ENCODE peak calls at places on chromosomes 16 and 17, in seven cellular contexts. H is heart left ventricle, E is IMR-90, I is gastrocnemius medialis, L is right lobe of liver, C is transverse colon, U is spleen. J is an unnamed sample.

GRCh38 chr17:19269102-19269501 is 31.9 kb downstream of the EPN2 start:
- DNase-seq in I (no peak), U (no peak), L (no peak), E (no peak), H (no peak), C (no peak), J (no peak)

GRCh38 chr17:22507823-22508222 is 815.5 kb downstream of the KCNJ18 start:
- DNase-seq in H (no peak), I (no peak), U (no peak), L (no peak), C (no peak), E (no peak), J (no peak)

GRCh38 chr17:37488009-37488604 is 1.6 kb upstream of the DUSP14 start:
- DNase-seq in U (no peak), H (no peak), I (no peak), E (peak; percentile 99), L (no peak), C (no peak), J (peak; percentile 40)

GRCh38 chr17:7405882-7406825 is 1.5 kb upstream of the NLGN2 start:
- DNase-seq in I (no peak), U (no peak), E (no peak), C (no peak), L (no peak), H (no peak), J (no peak)

GRCh38 chr17:12996357-12996756 is 21.5 kb downstream of the ELAC2 start:
- DNase-seq in U (no peak), E (no peak), C (no peak), L (no peak), I (no peak), H (no peak), J (peak; percentile 3)

GRCh38 chr17:78798695-78799559 is 16.9 kb upstream of the CYTH1 start:
- DNase-seq in L (no peak), I (no peak), U (no peak), E (peak; percentile 13), C (no peak), H (no peak), J (no peak)

GRCh38 chr16:86672215-86672863 is 94.0 kb downstream of the FOXL1 start:
- DNase-seq in E (no peak), C (no peak), I (no peak), H (no peak), U (no peak), L (no peak), J (no peak)

GRCh38 chr17:33012522-33013033 is 20.9 kb downstream of the SPACA3 start:
- DNase-seq in E (peak; percentile 98), I (no peak), L (no peak), U (no peak), H (no peak), C (no peak), J (no peak)

GRCh38 chr16:901715-902601 is 68.8 kb downstream of the LMF1 start:
- DNase-seq in L (no peak), H (peak; percentile 31), E (no peak), I (no peak), C (no peak), U (no peak), J (no peak)

GRCh38 chr16:84518804-84519341 is 14.4 kb upstream of the MEAK7 start:
- DNase-seq in H (no peak), E (no peak), I (no peak), U (peak; percentile 77), L (no peak), C (peak; percentile 50), J (no peak)

GRCh38 chr16:6926762-6927161 is 405.9 kb upstream of the RBFOX1 start:
- DNase-seq in E (no peak), I (no peak), H (no peak), U (no peak), L (no peak), C (no peak), J (no peak)

GRCh38 chr17:17347956-17348871 is 45.0 kb downstream of the NT5M start:
- DNase-seq in U (peak; percentile 48), L (no peak), E (no peak), H (no peak), C (no peak), I (no peak), J (no peak)

GRCh38 chr16:69485816-69486215 is 61.4 kb downstream of the CYB5B start:
- DNase-seq in E (no peak), L (no peak), I (no peak), C (no peak), H (no peak), U (no peak), J (no peak)

GRCh38 chr17:30548189-30548588 is 71.0 kb downstream of the GOSR1 start:
- DNase-seq in I (no peak), E (no peak), C (no peak), H (no peak), U (no peak), L (no peak), J (no peak)

GRCh38 chr16:46800494-46800893 is 30.5 kb downstream of the C16orf87 start:
- DNase-seq in L (no peak), I (no peak), U (no peak), C (no peak), H (no peak), E (no peak), J (no peak)

GRCh38 chr16:49287572-49287971 is 5.9 kb upstream of the CBLN1 start:
- DNase-seq in E (no peak), U (no peak), L (no peak), I (no peak), H (no peak), C (no peak), J (no peak)

GRCh38 chr17:56125830-56126819 is 27.1 kb upstream of the ANKFN1 start:
- DNase-seq in U (no peak), H (no peak), L (no peak), C (no peak), I (no peak), E (peak; percentile 74), J (peak; percentile 53)

GRCh38 chr17:2418572-2418971 is 17.7 kb upstream of the MNT start:
- DNase-seq in I (no peak), H (no peak), C (no peak), U (no peak), L (no peak), E (peak; percentile 70), J (peak; percentile 93)

GRCh38 chr17:5583426-5584382 is 605 bp downstream of the NLRP1 start:
- DNase-seq in H (peak; percentile 43), U (peak; percentile 85), C (no peak), I (no peak), E (peak; percentile 15), L (no peak), J (no peak)

GRCh38 chr17:50027639-50028206 is 28.2 kb upstream of the ITGA3 start:
- DNase-seq in C (peak; percentile 58), E (peak; percentile 96), L (peak; percentile 73), U (no peak), I (no peak), H (peak; percentile 66), J (peak; percentile 94)

GRCh38 chr17:8825802-8826201 is 26.6 kb upstream of the MFSD6L start:
- DNase-seq in U (no peak), H (no peak), I (no peak), E (no peak), C (no peak), L (no peak), J (no peak)

DNA sequence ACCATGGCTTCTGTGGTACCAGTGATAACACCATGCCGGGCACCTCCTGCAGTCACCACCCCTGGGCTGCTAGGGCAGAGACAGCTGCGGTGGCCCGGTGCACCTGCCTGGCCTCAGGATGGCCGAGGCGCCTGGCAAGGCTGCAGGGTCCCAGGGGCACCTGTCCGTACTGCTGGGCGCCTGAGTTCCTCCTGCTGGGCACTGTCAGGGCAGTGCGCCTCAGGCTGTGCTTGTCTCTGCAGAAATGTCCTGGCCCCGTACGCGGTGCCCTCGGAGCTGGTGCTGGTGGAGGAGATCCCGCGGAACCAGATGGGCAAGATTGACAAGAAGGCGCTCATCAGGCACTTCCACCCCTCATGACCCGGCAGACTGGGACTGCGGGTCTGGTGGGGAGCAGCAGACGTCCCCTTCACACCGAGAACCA is 17.7 kb upstream of the CDH15 start:
- DNase-seq in H (no peak), E (no peak), L (no peak), C (no peak), I (no peak), U (no peak), J (no peak)
- TF ChIP-seq POLR2A in H (no peak), E (no peak), L (no peak), C (no peak), I (no peak), U (no peak), J (no peak)

GRCh38 chr17:77654296-77654695 is 304.2 kb upstream of the TNRC6C start:
- DNase-seq in I (no peak), H (no peak), U (peak; percentile 21), L (no peak), E (no peak), C (no peak), J (no peak)

GRCh38 chr17:77651983-77652382 is 306.5 kb upstream of the TNRC6C start:
- DNase-seq in H (no peak), C (no peak), U (peak; percentile 20), E (no peak), L (no peak), I (no peak), J (no peak)

GRCh38 chr17:77647531-77647930 is 311.0 kb upstream of the TNRC6C start:
- DNase-seq in I (no peak), H (no peak), C (no peak), U (peak; percentile 18), E (no peak), L (no peak), J (no peak)

GRCh38 chr17:77645441-77646430 is 312.8 kb upstream of the TNRC6C start:
- DNase-seq in E (no peak), U (peak; percentile 50), C (no peak), H (no peak), L (no peak), I (no peak), J (no peak)

GRCh38 chr17:77649717-77650211 is 308.7 kb upstream of the TNRC6C start:
- DNase-seq in L (no peak), E (no peak), C (no peak), I (no peak), U (peak; percentile 23), H (no peak), J (no peak)
- TF ChIP-seq CTCF in L (no peak), E (no peak), C (no peak), I (no peak), U (no peak), H (no peak), J (no peak)

GRCh38 chr16:19884611-19885455 is at the start of gene GPRC5B:
- DNase-seq in I (no peak), H (peak; percentile 79), U (peak; percentile 81), C (peak; percentile 34), L (peak; percentile 64), E (peak; percentile 25), J (peak; percentile 42)
- TF ChIP-seq POLR2A in I (peak; percentile 85), H (peak; percentile 64), U (no peak), C (no peak), L (no peak), E (no peak), J (no peak)

DNA sequence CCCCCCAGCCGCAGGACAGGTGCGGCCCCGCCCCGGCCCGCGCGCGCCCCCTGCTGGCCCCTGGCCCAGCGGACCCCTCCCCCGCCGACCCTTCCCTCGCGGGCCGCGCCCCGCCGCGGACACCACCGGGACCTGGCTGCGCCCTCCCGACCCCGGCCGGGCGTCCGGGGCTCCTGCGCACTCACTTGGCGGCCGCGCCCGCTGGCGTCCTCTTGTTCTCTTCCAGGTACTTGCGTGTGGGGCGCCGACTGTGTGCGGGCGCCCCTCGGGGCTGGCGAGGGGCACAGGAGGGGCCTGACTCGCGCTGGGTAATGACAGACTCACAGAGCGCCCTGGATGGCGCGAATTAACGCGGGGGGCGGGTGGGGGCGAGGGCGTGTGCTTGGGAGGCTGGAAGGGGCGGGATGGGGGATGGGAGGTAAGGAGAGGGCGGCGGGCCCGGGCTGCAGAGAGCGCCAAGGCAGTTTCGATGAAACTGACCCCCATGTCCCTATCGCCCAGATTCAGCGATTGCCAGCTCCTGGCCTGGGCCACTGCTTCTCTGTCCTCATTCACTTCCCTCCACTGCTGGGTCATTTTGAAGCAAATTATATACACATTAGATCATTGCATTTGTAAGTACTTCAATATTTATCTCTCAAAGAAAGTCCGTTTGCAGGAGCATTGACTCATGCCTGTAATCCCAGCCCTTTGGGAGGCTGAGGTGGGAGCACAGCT is 445 bp upstream of the DBNDD1 start:
- DNase-seq in L (peak; percentile 58), H (no peak), C (peak; percentile 62), I (no peak), U (peak; percentile 84), E (peak; percentile 89), J (peak; percentile 36)
- TF ChIP-seq CTCF in L (peak; percentile 6), H (peak; percentile 42), C (peak; percentile 31), I (no peak), U (no peak), E (peak; percentile 35), J (no peak)